ENCODE peak calls at places on chromosomes 4 and X, in six cellular contexts. B is lower lobe of right lung; V is stimulated activated CD8-positive, alpha-beta memory T cell treated with anti-CD3 and anti-CD28 coated beads, Interleukin-4, amount 100 ng/mL, for 24 hours; P is AG04450; W is NCI-H1436; G is anterior cingulate cortex. D is an unnamed sample.

GRCh38 chrX:2627272-2627867 is 63.7 kb upstream of the CD99 start:
- DNase-seq in P (no peak), G (no peak), V (no peak), W (no peak), B (no peak), D (no peak)

GRCh38 chr4:28709821-28710330 is 1849.2 kb downstream of the STIM2 start:
- DNase-seq in W (no peak), B (no peak), G (no peak), V (no peak), P (no peak), D (no peak)

GRCh38 chr4:155742310-155743015 is 16.4 kb upstream of the GUCY1B1 start:
- DNase-seq in B (no peak), W (no peak), P (no peak), V (no peak), G (no peak), D (no peak)

GRCh38 chrX:51395807-51396728 is 63.4 kb downstream of the NUDT10 start:
- DNase-seq in B (peak; percentile 39), V (peak; percentile 21), G (peak; percentile 17), P (no peak), W (no peak), D (no peak)

GRCh38 chr4:77052352-77052751 is 23.4 kb downstream of the CCNI start:
- DNase-seq in V (peak; percentile 39), B (no peak), P (no peak), W (peak; percentile 38), G (no peak), D (no peak)

GRCh38 chr4:89682808-89683207 is 154.2 kb downstream of the SNCA start:
- DNase-seq in V (no peak), W (no peak), G (no peak), P (no peak), B (no peak), D (no peak)

GRCh38 chrX:110070970-110071369 is 68.1 kb downstream of the TMEM164 start:
- DNase-seq in V (no peak), G (no peak), B (no peak), P (no peak), W (no peak), D (no peak)

GRCh38 chr4:82745173-82745842 is 53.3 kb downstream of the SCD5 start:
- DNase-seq in P (no peak), B (no peak), G (no peak), V (no peak), W (no peak), D (no peak)

GRCh38 chrX:1316527-1316926 is 20.1 kb upstream of the IL3RA start:
- DNase-seq in V (no peak), G (peak; percentile 4), B (peak; percentile 89), W (no peak), P (no peak), D (no peak)

GRCh38 chr4:10442976-10443375 is 14.2 kb downstream of the ZNF518B start:
- DNase-seq in G (no peak), W (no peak), P (no peak), V (no peak), B (no peak), D (no peak)

GRCh38 chrX:37995428-37995827 is 10.9 kb upstream of the SYTL5 start:
- DNase-seq in G (no peak), W (no peak), B (no peak), P (no peak), V (no peak), D (no peak)

GRCh38 chrX:103197721-103198306 is 17.1 kb upstream of the BEX4 start:
- DNase-seq in B (no peak), G (no peak), V (no peak), P (no peak), W (no peak), D (no peak)

GRCh38 chr4:25769251-25769650 is 93.5 kb downstream of the SEL1L3 start:
- DNase-seq in P (peak; percentile 36), W (no peak), B (no peak), G (no peak), V (no peak), D (no peak)

GRCh38 chr4:108887034-108887433 is 124.2 kb upstream of the ETNPPL start:
- DNase-seq in P (no peak), V (no peak), W (no peak), B (no peak), G (no peak), D (no peak)

GRCh38 chr4:151730003-151730559 is 30.7 kb downstream of the GATB start:
- DNase-seq in W (no peak), P (no peak), B (no peak), V (no peak), G (no peak), D (no peak)

GRCh38 chr4:183262776-183263100 is 57.3 kb downstream of the CLDN22 start:
- DNase-seq in W (no peak), B (no peak), G (no peak), P (no peak), V (no peak), D (no peak)

GRCh38 chr4:39446842-39447573 is 11.7 kb downstream of the RPL9 start:
- DNase-seq in B (peak; percentile 81), G (no peak), V (peak; percentile 38), W (no peak), P (no peak), D (peak; percentile 64)

GRCh38 chrX:107738768-107739167 is 36.8 kb downstream of the TSC22D3 start:
- DNase-seq in V (no peak), P (no peak), G (peak; percentile 38), B (no peak), W (no peak), D (no peak)

GRCh38 chrX:49761481-49761880 is 65.7 kb upstream of the PAGE1 start:
- DNase-seq in G (no peak), W (no peak), B (no peak), V (no peak), P (no peak), D (no peak)

GRCh38 chr4:176886135-176886534 is 93.4 kb upstream of the VEGFC start:
- DNase-seq in V (no peak), W (no peak), P (no peak), B (no peak), G (no peak), D (no peak)

GRCh38 chrX:50343917-50344316 is 126.7 kb downstream of the DGKK start:
- DNase-seq in B (no peak), G (no peak), W (no peak), P (no peak), V (no peak), D (no peak)

GRCh38 chrX:1612641-1613286 is 2.1 kb upstream of the ASMT start:
- DNase-seq in P (no peak), G (no peak), V (no peak), W (no peak), B (no peak), D (no peak)

GRCh38 chr4:30716158-30716557 is 4.0 kb upstream of the PCDH7 start:
- DNase-seq in G (no peak), V (no peak), W (no peak), P (no peak), B (no peak), D (no peak)

GRCh38 chr4:169922632-169923276 is 103.4 kb downstream of the MFAP3L start:
- DNase-seq in V (no peak), G (no peak), P (no peak), B (no peak), W (no peak), D (no peak)

GRCh38 chrX:139932077-139932900 is 564 bp downstream of the ATP11C start:
- DNase-seq in B (peak; percentile 62), V (peak; percentile 28), W (peak; percentile 51), P (no peak), G (no peak), D (peak; percentile 34)

GRCh38 chr4:10115271-10115656 is 1.3 kb downstream of the WDR1 start:
- DNase-seq in P (no peak), G (no peak), B (no peak), V (no peak), W (no peak), D (no peak)

GRCh38 chr4:128831526-128832252 is 22.2 kb downstream of the JADE1 start:
- DNase-seq in V (no peak), B (no peak), G (no peak), P (no peak), W (peak; percentile 51), D (no peak)

D was measured in GM12892.